ENCODE peak calls at places on chromosomes 13 and 19, in ten cellular contexts. G is transverse colon; P is SHP77; L is activated T-helper 2 cell treated with anti-CD3 and anti-CD28 coated beads, Interferon-gamma antibody, Interleukin-2, Interleukin-4, amounts not matched to agents 10 μg/mL and 5 μg/mL and 100 μg/mL, durations not matched to agents 14 hours and 24 hours and 36 hours; K is HTR-8/SVneo; H is NCI-H2029; J is WTC11; T is stimulated activated CD4-positive, alpha-beta T cell treated with anti-CD3 and anti-CD28 coated beads, Interleukin-1b, Interleukin-23, amount 100 ng/mL, for 24 hours; N is left ventricle myocardium superior; S is NCI-H187. Y is an unnamed sample.
A peak's percentile ranks its signal among the peaks of the same experiment; 100 is the strongest.

GRCh38 chr19:48964205-48965032 is 690 bp upstream of the FTL start:
- DNase-seq in L (no peak), T (no peak), J (peak; percentile 54), G (peak; percentile 47), N (peak; percentile 55), P (no peak), S (no peak), H (no peak), K (no peak), Y (no peak)

GRCh38 chr13:75319244-75319643 is 162.7 kb downstream of the TBC1D4 start:
- DNase-seq in J (no peak), N (no peak), H (no peak), P (no peak), K (no peak), G (no peak), L (no peak), T (no peak), S (no peak), Y (no peak)

GRCh38 chr13:101935828-101936227 is 466.0 kb downstream of the FGF14 start:
- DNase-seq in T (no peak), K (no peak), L (no peak), P (no peak), S (no peak), J (no peak), H (no peak), G (no peak), N (no peak), Y (no peak)

GRCh38 chr19:10365518-10365917 is 14.9 kb downstream of the TYK2 start:
- DNase-seq in G (no peak), K (no peak), J (no peak), H (no peak), L (no peak), P (no peak), T (no peak), S (no peak), N (no peak), Y (no peak)

GRCh38 chr13:29125145-29125933 is 305.2 kb downstream of the MTUS2 start:
- DNase-seq in G (no peak), K (no peak), S (no peak), L (no peak), J (no peak), N (no peak), T (no peak), P (no peak), H (peak; percentile 6), Y (no peak)

GRCh38 chr19:54430306-54431254 is 15.3 kb downstream of the TTYH1 start:
- DNase-seq in L (no peak), T (peak; percentile 36), G (peak; percentile 37), J (peak; percentile 81), H (no peak), N (peak; percentile 69), P (no peak), S (no peak), K (peak; percentile 44), Y (peak; percentile 63)

GRCh38 chr19:3554254-3555083 is 2.9 kb downstream of the MFSD12 start:
- DNase-seq in G (no peak), T (no peak), J (no peak), K (no peak), P (no peak), N (no peak), H (no peak), L (peak; percentile 25), S (no peak), Y (no peak)

GRCh38 chr19:40365010-40365409 is 16.5 kb downstream of the PLD3 start:
- DNase-seq in T (no peak), S (no peak), K (no peak), J (no peak), N (no peak), H (no peak), G (no peak), P (no peak), L (no peak), Y (no peak)

GRCh38 chr19:4495471-4495870 is 22.8 kb downstream of the PLIN4 start:
- DNase-seq in S (no peak), K (no peak), L (no peak), J (peak; percentile 44), N (no peak), G (no peak), H (no peak), T (no peak), P (no peak), Y (no peak)

GRCh38 chr13:107373551-107373950 is 805.6 kb upstream of the ARGLU1 start:
- DNase-seq in K (peak; percentile 20), L (no peak), S (no peak), T (no peak), G (no peak), P (peak; percentile 86), H (no peak), N (no peak), J (no peak), Y (no peak)

GRCh38 chr19:57244513-57244912 is 4.1 kb downstream of the ZNF805 start:
- DNase-seq in T (no peak), J (no peak), S (no peak), H (no peak), N (no peak), K (no peak), P (no peak), L (no peak), G (no peak), Y (no peak)

GRCh38 chr13:55214851-55215345 is 1925.8 kb upstream of the PRR20A start:
- DNase-seq in P (no peak), K (no peak), J (no peak), G (no peak), T (no peak), N (no peak), H (no peak), S (no peak), L (no peak), Y (no peak)

GRCh38 chr13:35478384-35479222 is 2.1 kb upstream of the MAB21L1 start:
- DNase-seq in H (no peak), N (no peak), L (no peak), K (no peak), P (no peak), J (peak; percentile 52), T (no peak), G (no peak), S (no peak), Y (no peak)

GRCh38 chr19:42325896-42326771 is 699 bp downstream of the MEGF8 start:
- DNase-seq in S (no peak), P (no peak), N (peak; percentile 47), L (peak; percentile 23), G (no peak), J (peak; percentile 52), H (no peak), T (no peak), K (no peak), Y (peak; percentile 50)

GRCh38 chr13:31521466-31521865 is 217.9 kb upstream of the RXFP2 start:
- DNase-seq in H (no peak), T (no peak), N (no peak), S (no peak), J (no peak), K (no peak), G (no peak), L (no peak), P (no peak), Y (no peak)

GRCh38 chr13:77521194-77521593 is 14.3 kb upstream of the SCEL start:
- DNase-seq in L (no peak), P (no peak), K (no peak), T (no peak), G (no peak), J (no peak), H (no peak), N (no peak), S (no peak), Y (no peak)

GRCh38 chr19:55947532-55947931 is at the start of gene NLRP8:
- DNase-seq in H (no peak), P (no peak), T (no peak), G (no peak), L (no peak), N (no peak), K (no peak), S (no peak), J (no peak), Y (no peak)

GRCh38 chr13:20616059-20616797 is 49.3 kb downstream of the IFT88 start:
- DNase-seq in L (no peak), K (no peak), S (no peak), T (no peak), J (no peak), H (no peak), G (no peak), N (no peak), P (no peak), Y (no peak)

GRCh38 chr13:42405665-42406390 is 133.9 kb downstream of the AKAP11 start:
- DNase-seq in J (no peak), L (no peak), H (no peak), T (no peak), K (no peak), S (no peak), P (no peak), G (no peak), N (no peak), Y (no peak)

GRCh38 chr19:7512400-7512851 is 3.5 kb upstream of the ZNF358 start:
- DNase-seq in S (no peak), J (no peak), P (no peak), G (no peak), N (no peak), H (no peak), T (no peak), K (peak; percentile 72), L (no peak), Y (peak; percentile 71)

GRCh38 chr13:29439601-29440381 is 155.7 kb downstream of the SLC7A1 start:
- DNase-seq in T (no peak), S (no peak), N (no peak), J (no peak), P (no peak), G (no peak), H (no peak), L (no peak), K (no peak), Y (no peak)